ENCODE peak calls at places on chromosomes 12 and 14, in four cellular contexts. V, C, R and H are unnamed samples.

GRCh38 chr12:386651-387050 is 2.5 kb downstream of the KDM5A start:
- DNase-seq in C (no peak), V (no peak), R (no peak), H (no peak)

GRCh38 chr14:64965356-64966000 is 6.7 kb downstream of the RAB15 start:
- DNase-seq in C (no peak), R (no peak), V (no peak), H (no peak)

GRCh38 chr14:99257673-99258221 is 14.2 kb downstream of the BCL11B start:
- DNase-seq in V (no peak), C (peak; percentile 54), R (no peak), H (no peak)

GRCh38 chr12:76757694-76758093 is 6.2 kb upstream of the ZDHHC17 start:
- DNase-seq in R (no peak), C (no peak), V (no peak), H (no peak)

GRCh38 chr14:71143391-71144290 is 236.4 kb downstream of the PCNX1 start:
- DNase-seq in C (peak; percentile 69), R (no peak), V (no peak), H (peak; percentile 74)

GRCh38 chr12:49462103-49462739 is 76.6 kb upstream of the KCNH3 start:
- DNase-seq in V (no peak), R (no peak), C (no peak), H (no peak)

GRCh38 chr12:11703378-11703777 is 53.9 kb downstream of the ETV6 start:
- DNase-seq in C (no peak), V (no peak), R (no peak), H (no peak)

GRCh38 chr12:129096968-129097367 is 243.7 kb downstream of the GLT1D1 start:
- DNase-seq in R (no peak), V (no peak), C (no peak), H (no peak)

GRCh38 chr12:15931590-15932053 is 20.5 kb downstream of the DERA start:
- DNase-seq in V (no peak), R (peak; percentile 49), C (no peak), H (no peak)